ENCODE peak calls at places on chromosomes 6 and 20, in ten cellular contexts. One of them, this sample, is unnamed. For H3K4me1, the result is how much of the 10 kb centered on the place peaks cover.

GRCh38 chr20:47663354-47664067 is 121.8 kb downstream of the SULF2 start:
- DNase-seq in tibial nerve: peak
- DNase-seq in heart right ventricle: peak
- DNase-seq in gastrocnemius medialis: peak
- DNase-seq in IMR-90: peak
- DNase-seq in hepatocyte: peak
- DNase-seq in heart left ventricle: peak
- DNase-seq in psoas muscle: peak
- DNase-seq in PC-3: peak
- DNase-seq in esophagus muscularis mucosa: no peak
- DNase-seq in this sample: peak

GRCh38 chr20:32358632-32358882 is 426 bp downstream of the ASXL1 start:
- DNase-seq in IMR-90: no peak
- DNase-seq in hepatocyte: no peak
- DNase-seq in psoas muscle: no peak
- DNase-seq in heart left ventricle: no peak
- DNase-seq in tibial nerve: no peak
- DNase-seq in esophagus muscularis mucosa: no peak
- DNase-seq in PC-3: no peak
- DNase-seq in gastrocnemius medialis: no peak
- DNase-seq in heart right ventricle: no peak
- DNase-seq in this sample: no peak

GRCh38 chr6:15594512-15595241 is 68.2 kb downstream of the DTNBP1 start:
- DNase-seq in hepatocyte: no peak
- DNase-seq in esophagus muscularis mucosa: no peak
- DNase-seq in heart right ventricle: no peak
- DNase-seq in PC-3: no peak
- DNase-seq in psoas muscle: no peak
- DNase-seq in tibial nerve: no peak
- DNase-seq in IMR-90: no peak
- DNase-seq in gastrocnemius medialis: no peak
- DNase-seq in heart left ventricle: no peak
- DNase-seq in this sample: no peak

GRCh38 chr6:109258129-109258528 is 124.1 kb downstream of the CD164 start:
- DNase-seq in heart left ventricle: no peak
- DNase-seq in esophagus muscularis mucosa: no peak
- DNase-seq in PC-3: no peak
- DNase-seq in hepatocyte: no peak
- DNase-seq in psoas muscle: no peak
- DNase-seq in gastrocnemius medialis: no peak
- DNase-seq in tibial nerve: no peak
- DNase-seq in heart right ventricle: no peak
- DNase-seq in IMR-90: no peak
- DNase-seq in this sample: no peak

GRCh38 chr20:9886227-9886626 is 47.4 kb upstream of the PAK5 start:
- DNase-seq in PC-3: peak
- DNase-seq in hepatocyte: no peak
- DNase-seq in psoas muscle: no peak
- DNase-seq in heart left ventricle: no peak
- DNase-seq in esophagus muscularis mucosa: no peak
- DNase-seq in IMR-90: peak
- DNase-seq in heart right ventricle: no peak
- DNase-seq in gastrocnemius medialis: no peak
- DNase-seq in tibial nerve: no peak
- DNase-seq in this sample: no peak

GRCh38 chr6:170129691-170130171 is 161.1 kb downstream of the DLL1 start:
- DNase-seq in heart left ventricle: peak
- DNase-seq in tibial nerve: no peak
- DNase-seq in gastrocnemius medialis: peak
- DNase-seq in esophagus muscularis mucosa: no peak
- DNase-seq in IMR-90: no peak
- DNase-seq in heart right ventricle: peak
- DNase-seq in PC-3: peak
- DNase-seq in hepatocyte: peak
- DNase-seq in psoas muscle: peak
- DNase-seq in this sample: no peak

GRCh38 chr6:2766767-2767314 is 1.6 kb downstream of the WRNIP1 start:
- DNase-seq in tibial nerve: no peak
- DNase-seq in IMR-90: peak
- DNase-seq in PC-3: peak
- DNase-seq in psoas muscle: no peak
- DNase-seq in esophagus muscularis mucosa: no peak
- DNase-seq in hepatocyte: no peak
- DNase-seq in heart left ventricle: no peak
- DNase-seq in gastrocnemius medialis: no peak
- DNase-seq in heart right ventricle: no peak
- DNase-seq in this sample: no peak

GRCh38 chr6:105601541-105602174 is 198.8 kb upstream of the PREP start:
- DNase-seq in esophagus muscularis mucosa: no peak
- DNase-seq in heart left ventricle: peak
- DNase-seq in tibial nerve: peak
- DNase-seq in PC-3: no peak
- DNase-seq in IMR-90: peak
- DNase-seq in psoas muscle: peak
- DNase-seq in heart right ventricle: peak
- DNase-seq in hepatocyte: peak
- DNase-seq in gastrocnemius medialis: peak
- DNase-seq in this sample: peak

GRCh38 chr6:148934956-148935355 is 188.1 kb downstream of the UST start:
- DNase-seq in heart left ventricle: no peak
- DNase-seq in PC-3: no peak
- DNase-seq in hepatocyte: no peak
- DNase-seq in IMR-90: no peak
- DNase-seq in tibial nerve: no peak
- DNase-seq in heart right ventricle: no peak
- DNase-seq in gastrocnemius medialis: no peak
- DNase-seq in esophagus muscularis mucosa: no peak
- DNase-seq in psoas muscle: no peak
- DNase-seq in this sample: no peak

GRCh38 chr6:121158438-121158837 is 175.8 kb downstream of the TBC1D32 start:
- DNase-seq in tibial nerve: no peak
- DNase-seq in gastrocnemius medialis: no peak
- DNase-seq in hepatocyte: no peak
- DNase-seq in heart right ventricle: no peak
- DNase-seq in psoas muscle: no peak
- DNase-seq in IMR-90: peak
- DNase-seq in esophagus muscularis mucosa: no peak
- DNase-seq in heart left ventricle: no peak
- DNase-seq in PC-3: no peak
- DNase-seq in this sample: no peak

GRCh38 chr6:44339301-44339700 is 3.1 kb upstream of the SPATS1 start:
- DNase-seq in heart right ventricle: no peak
- DNase-seq in psoas muscle: no peak
- DNase-seq in IMR-90: no peak
- DNase-seq in heart left ventricle: no peak
- DNase-seq in esophagus muscularis mucosa: no peak
- DNase-seq in tibial nerve: peak
- DNase-seq in PC-3: no peak
- DNase-seq in hepatocyte: no peak
- DNase-seq in gastrocnemius medialis: no peak
- DNase-seq in this sample: no peak

GRCh38 chr6:44342052-44342451 is 398 bp upstream of the SPATS1 start:
- DNase-seq in tibial nerve: peak
- DNase-seq in heart right ventricle: no peak
- DNase-seq in IMR-90: no peak
- DNase-seq in gastrocnemius medialis: no peak
- DNase-seq in heart left ventricle: no peak
- DNase-seq in psoas muscle: no peak
- DNase-seq in PC-3: no peak
- DNase-seq in hepatocyte: no peak
- DNase-seq in esophagus muscularis mucosa: no peak
- DNase-seq in this sample: no peak

GRCh38 chr6:44341095-44341890 is 1.2 kb upstream of the SPATS1 start:
- DNase-seq in IMR-90: no peak
- DNase-seq in PC-3: no peak
- DNase-seq in heart left ventricle: no peak
- DNase-seq in gastrocnemius medialis: no peak
- DNase-seq in psoas muscle: no peak
- DNase-seq in hepatocyte: no peak
- DNase-seq in tibial nerve: no peak
- DNase-seq in esophagus muscularis mucosa: no peak
- DNase-seq in heart right ventricle: no peak
- DNase-seq in this sample: no peak

GRCh38 chr6:44338228-44339122 is 4.0 kb upstream of the SPATS1 start:
- DNase-seq in heart left ventricle: peak
- DNase-seq in tibial nerve: peak
- DNase-seq in hepatocyte: peak
- DNase-seq in heart right ventricle: peak
- DNase-seq in esophagus muscularis mucosa: no peak
- DNase-seq in PC-3: peak
- DNase-seq in gastrocnemius medialis: peak
- DNase-seq in psoas muscle: peak
- DNase-seq in IMR-90: peak
- DNase-seq in this sample: peak

GRCh38 chr6:44339763-44340625 is 2.5 kb upstream of the SPATS1 start:
- DNase-seq in gastrocnemius medialis: no peak
- DNase-seq in psoas muscle: no peak
- DNase-seq in hepatocyte: peak
- DNase-seq in tibial nerve: no peak
- DNase-seq in heart right ventricle: no peak
- DNase-seq in heart left ventricle: no peak
- DNase-seq in PC-3: peak
- DNase-seq in IMR-90: peak
- DNase-seq in esophagus muscularis mucosa: no peak
- DNase-seq in this sample: no peak
- H3K4me1 ChIP-seq in gastrocnemius medialis: under half
- H3K4me1 ChIP-seq in psoas muscle: under half
- H3K4me1 ChIP-seq in hepatocyte: under half
- H3K4me1 ChIP-seq in tibial nerve: under half
- H3K4me1 ChIP-seq in heart right ventricle: under half
- H3K4me1 ChIP-seq in heart left ventricle: under half
- H3K4me1 ChIP-seq in PC-3: under half
- H3K4me1 ChIP-seq in IMR-90: under half
- H3K4me1 ChIP-seq in esophagus muscularis mucosa: under half
- H3K4me1 ChIP-seq in this sample: under half

GRCh38 chr6:126535585-126535984 is 195.7 kb downstream of the CENPW start:
- DNase-seq in esophagus muscularis mucosa: no peak
- DNase-seq in tibial nerve: no peak
- DNase-seq in IMR-90: no peak
- DNase-seq in PC-3: no peak
- DNase-seq in hepatocyte: no peak
- DNase-seq in heart right ventricle: no peak
- DNase-seq in gastrocnemius medialis: no peak
- DNase-seq in psoas muscle: no peak
- DNase-seq in heart left ventricle: no peak
- DNase-seq in this sample: no peak
- TF ChIP-seq CTCF in esophagus muscularis mucosa: no peak
- TF ChIP-seq CTCF in tibial nerve: no peak
- TF ChIP-seq CTCF in IMR-90: no peak
- TF ChIP-seq CTCF in PC-3: no peak
- TF ChIP-seq CTCF in hepatocyte: no peak
- TF ChIP-seq CTCF in heart right ventricle: no peak
- TF ChIP-seq CTCF in gastrocnemius medialis: no peak
- TF ChIP-seq CTCF in psoas muscle: no peak
- TF ChIP-seq CTCF in heart left ventricle: no peak
- TF ChIP-seq CTCF in this sample: no peak

GRCh38 chr20:49725694-49726093 is 12.0 kb upstream of the B4GALT5 start:
- DNase-seq in PC-3: no peak
- DNase-seq in gastrocnemius medialis: no peak
- DNase-seq in IMR-90: no peak
- DNase-seq in tibial nerve: no peak
- DNase-seq in hepatocyte: no peak
- DNase-seq in heart right ventricle: no peak
- DNase-seq in heart left ventricle: no peak
- DNase-seq in esophagus muscularis mucosa: no peak
- DNase-seq in psoas muscle: no peak
- DNase-seq in this sample: no peak
- H3K4me3 ChIP-seq in PC-3: no peak
- H3K4me3 ChIP-seq in gastrocnemius medialis: no peak
- H3K4me3 ChIP-seq in IMR-90: no peak
- H3K4me3 ChIP-seq in tibial nerve: no peak
- H3K4me3 ChIP-seq in hepatocyte: no peak
- H3K4me3 ChIP-seq in heart right ventricle: no peak
- H3K4me3 ChIP-seq in heart left ventricle: no peak
- H3K4me3 ChIP-seq in esophagus muscularis mucosa: no peak
- H3K4me3 ChIP-seq in psoas muscle: no peak
- H3K4me3 ChIP-seq in this sample: no peak

GRCh38 chr20:36479938-36480337 is 61.4 kb upstream of the MYL9 start:
- DNase-seq in gastrocnemius medialis: no peak
- DNase-seq in psoas muscle: no peak
- DNase-seq in IMR-90: no peak
- DNase-seq in heart left ventricle: no peak
- DNase-seq in PC-3: no peak
- DNase-seq in heart right ventricle: no peak
- DNase-seq in hepatocyte: no peak
- DNase-seq in tibial nerve: no peak
- DNase-seq in esophagus muscularis mucosa: no peak
- DNase-seq in this sample: no peak

GRCh38 chr20:36480456-36481048 is 60.8 kb upstream of the MYL9 start:
- DNase-seq in heart left ventricle: no peak
- DNase-seq in heart right ventricle: no peak
- DNase-seq in PC-3: no peak
- DNase-seq in tibial nerve: no peak
- DNase-seq in psoas muscle: no peak
- DNase-seq in gastrocnemius medialis: peak
- DNase-seq in hepatocyte: no peak
- DNase-seq in IMR-90: no peak
- DNase-seq in esophagus muscularis mucosa: no peak
- DNase-seq in this sample: no peak

GRCh38 chr20:36482044-36482473 is 59.3 kb upstream of the MYL9 start:
- DNase-seq in PC-3: no peak
- DNase-seq in psoas muscle: peak
- DNase-seq in heart right ventricle: peak
- DNase-seq in hepatocyte: no peak
- DNase-seq in gastrocnemius medialis: peak
- DNase-seq in heart left ventricle: peak
- DNase-seq in esophagus muscularis mucosa: no peak
- DNase-seq in tibial nerve: no peak
- DNase-seq in IMR-90: no peak
- DNase-seq in this sample: no peak

GRCh38 chr20:36483205-36483918 is 58.0 kb upstream of the MYL9 start:
- DNase-seq in heart left ventricle: no peak
- DNase-seq in IMR-90: no peak
- DNase-seq in PC-3: no peak
- DNase-seq in gastrocnemius medialis: peak
- DNase-seq in psoas muscle: no peak
- DNase-seq in heart right ventricle: no peak
- DNase-seq in hepatocyte: no peak
- DNase-seq in tibial nerve: no peak
- DNase-seq in esophagus muscularis mucosa: no peak
- DNase-seq in this sample: no peak

DNA sequence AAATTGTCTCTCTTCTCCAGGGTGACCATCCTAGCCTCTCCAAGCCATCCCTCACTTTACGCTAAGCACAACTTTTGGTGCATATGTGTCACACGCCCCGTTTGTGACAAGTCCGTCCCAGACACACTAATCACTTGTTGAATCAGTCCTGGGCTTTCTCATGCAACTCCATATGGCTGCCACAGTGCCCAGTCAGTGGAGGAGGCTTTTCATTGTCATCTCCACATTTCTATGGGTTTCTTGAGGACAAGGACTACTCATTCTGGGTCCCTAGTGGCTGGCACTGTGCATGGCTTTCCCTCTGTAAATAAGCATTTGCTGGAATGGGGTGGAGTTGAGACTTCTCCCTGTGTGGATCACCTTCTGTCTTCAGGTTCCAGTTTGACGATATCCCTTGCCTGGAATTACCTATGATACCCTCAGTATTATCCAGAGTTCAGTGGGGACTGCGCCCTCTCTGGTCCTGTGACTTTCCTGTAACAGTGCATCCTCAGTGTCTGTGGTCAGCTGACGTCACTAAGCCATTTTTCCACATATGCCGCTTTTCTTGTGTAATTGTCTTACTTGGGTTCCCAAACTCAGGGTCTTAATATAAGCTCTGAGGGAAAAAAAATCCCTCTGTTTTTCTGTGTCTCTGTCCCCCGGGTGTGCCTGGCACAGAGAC is 59.8 kb upstream of the MYL9 start:
- DNase-seq in heart left ventricle: no peak
- DNase-seq in heart right ventricle: no peak
- DNase-seq in PC-3: no peak
- DNase-seq in IMR-90: no peak
- DNase-seq in tibial nerve: no peak
- DNase-seq in gastrocnemius medialis: peak
- DNase-seq in psoas muscle: no peak
- DNase-seq in esophagus muscularis mucosa: no peak
- DNase-seq in hepatocyte: no peak
- DNase-seq in this sample: no peak
- H3K4me1 ChIP-seq in heart left ventricle: half or more
- H3K4me1 ChIP-seq in heart right ventricle: half or more
- H3K4me1 ChIP-seq in PC-3: under half
- H3K4me1 ChIP-seq in IMR-90: under half
- H3K4me1 ChIP-seq in tibial nerve: half or more
- H3K4me1 ChIP-seq in gastrocnemius medialis: half or more
- H3K4me1 ChIP-seq in psoas muscle: half or more
- H3K4me1 ChIP-seq in esophagus muscularis mucosa: half or more
- H3K4me1 ChIP-seq in hepatocyte: under half
- H3K4me1 ChIP-seq in this sample: under half